ENCODE peak calls at places on chromosomes 12 and 14, in seven cellular contexts. L is IMR-90, R is cardiac muscle cell, E is left ventricle myocardium inferior, Z is suprapubic skin, D is heart left ventricle, X is endodermal cell. I is an unnamed sample.

GRCh38 chr12:69241444-69242092 is 2.2 kb downstream of the CPSF6 start:
- DNase-seq in D (no peak), L (peak), X (no peak), E (no peak), Z (no peak), R (no peak), I (no peak)

GRCh38 chr14:51202914-51203665 is 37.0 kb upstream of the TMX1 start:
- DNase-seq in Z (no peak), D (no peak), E (no peak), X (no peak), R (no peak), L (no peak), I (peak)

GRCh38 chr12:18431776-18432175 is 170.5 kb downstream of the PIK3C2G start:
- DNase-seq in X (no peak), L (no peak), E (no peak), R (no peak), D (no peak), Z (no peak), I (no peak)

GRCh38 chr14:31229009-31229408 is 21.4 kb upstream of the HECTD1 start:
- DNase-seq in Z (no peak), R (no peak), L (no peak), E (no peak), X (no peak), D (no peak), I (no peak)

GRCh38 chr12:64618953-64619590 is 8.8 kb downstream of the RASSF3 start:
- DNase-seq in R (no peak), L (peak), Z (no peak), D (no peak), X (peak), E (no peak), I (no peak)

GRCh38 chr12:131065279-131065678 is 111.6 kb downstream of the ADGRD1 start:
- DNase-seq in D (peak), X (peak), E (no peak), L (no peak), Z (no peak), R (no peak), I (no peak)

GRCh38 chr12:28536088-28536487 is 345.8 kb downstream of the CCDC91 start:
- DNase-seq in R (no peak), L (peak), E (no peak), D (no peak), Z (no peak), X (no peak), I (no peak)

GRCh38 chr12:114864688-114865685 is 181.0 kb upstream of the TBX3 start:
- DNase-seq in X (peak), E (no peak), Z (no peak), L (no peak), D (no peak), R (no peak), I (no peak)

GRCh38 chr12:130448044-130448821 is 110.5 kb downstream of the PIWIL1 start:
- DNase-seq in L (no peak), X (no peak), E (no peak), D (no peak), Z (no peak), R (no peak), I (no peak)

GRCh38 chr14:61471297-61471980 is 150.1 kb downstream of the PRKCH start:
- DNase-seq in X (no peak), D (no peak), E (no peak), Z (no peak), L (no peak), R (no peak), I (no peak)

GRCh38 chr12:89906824-89907223 is 198.2 kb upstream of the ATP2B1 start:
- DNase-seq in D (no peak), L (no peak), Z (no peak), R (no peak), X (no peak), E (no peak), I (no peak)

GRCh38 chr12:76030378-76031080 is 1.0 kb downstream of the PHLDA1 start:
- DNase-seq in E (peak), L (peak), D (peak), R (peak), X (no peak), Z (peak), I (no peak)

GRCh38 chr12:7017870-7018349 is 366 bp downstream of the LPCAT3 start:
- DNase-seq in D (no peak), X (no peak), L (peak), R (no peak), Z (peak), E (no peak), I (no peak)

GRCh38 chr12:17489452-17489851 is 600.5 kb downstream of the RERGL start:
- DNase-seq in R (no peak), Z (no peak), D (no peak), L (no peak), X (peak), E (no peak), I (no peak)

GRCh38 chr12:89529738-89530137 is 3.9 kb upstream of the POC1B start:
- DNase-seq in Z (no peak), X (no peak), D (no peak), R (peak), L (peak), E (no peak), I (no peak)

GRCh38 chr12:123471374-123472068 is 13.6 kb downstream of the SNRNP35 start:
- DNase-seq in L (peak), D (peak), E (peak), X (no peak), Z (no peak), R (no peak), I (no peak)

GRCh38 chr12:29309320-29309902 is 71.6 kb downstream of the ERGIC2 start:
- DNase-seq in Z (no peak), L (peak), R (peak), D (no peak), X (no peak), E (no peak), I (no peak)

GRCh38 chr12:1108276-1108675 is 117.3 kb downstream of the ERC1 start:
- DNase-seq in D (no peak), E (no peak), Z (no peak), L (no peak), X (no peak), R (no peak), I (no peak)

GRCh38 chr12:109460538-109460937 is 16.6 kb downstream of the KCTD10 start:
- DNase-seq in E (no peak), X (peak), L (no peak), D (no peak), Z (no peak), R (no peak), I (no peak)

GRCh38 chr14:33962016-33962415 is 11.1 kb upstream of the EGLN3 start:
- DNase-seq in Z (no peak), X (no peak), E (no peak), D (no peak), L (no peak), R (no peak), I (no peak)

GRCh38 chr14:75450381-75451276 is 22.8 kb downstream of the JDP2 start:
- DNase-seq in X (peak), R (no peak), L (peak), D (peak), E (peak), Z (peak), I (peak)

GRCh38 chr14:98886982-98887381 is 385.0 kb downstream of the BCL11B start:
- DNase-seq in L (no peak), D (no peak), R (no peak), Z (no peak), E (no peak), X (no peak), I (peak)

GRCh38 chr12:129564768-129565167 is 339.1 kb downstream of the TMEM132D start:
- DNase-seq in D (no peak), X (no peak), Z (no peak), L (no peak), E (no peak), R (no peak), I (no peak)

GRCh38 chr14:96162741-96163140 is 41.9 kb upstream of the BDKRB2 start:
- DNase-seq in L (peak), Z (peak), R (no peak), D (no peak), X (peak), E (no peak), I (no peak)

GRCh38 chr12:70691018-70691672 is 53.9 kb upstream of the PTPRB start:
- DNase-seq in R (no peak), D (no peak), L (peak), X (no peak), E (no peak), Z (no peak), I (no peak)

GRCh38 chr12:42237052-42237852 is 796 bp downstream of the YAF2 start:
- DNase-seq in X (peak), L (peak), D (peak), E (peak), Z (peak), R (peak), I (no peak)

GRCh38 chr12:116939734-116940133 is 29.0 kb downstream of the FBXW8 start:
- DNase-seq in D (peak), R (no peak), L (no peak), X (no peak), E (peak), Z (no peak), I (no peak)

GRCh38 chr12:13864081-13864673 is 117.2 kb downstream of the GRIN2B start:
- DNase-seq in Z (peak), E (peak), R (peak), D (peak), X (peak), L (peak), I (no peak)

GRCh38 chr12:71503579-71504470 is 64.2 kb downstream of the LGR5 start:
- DNase-seq in D (no peak), E (no peak), R (no peak), X (no peak), Z (no peak), L (no peak), I (no peak)

GRCh38 chr14:56816575-56817391 is 6.5 kb upstream of the OTX2 start:
- DNase-seq in Z (no peak), L (no peak), D (no peak), R (peak), X (peak), E (no peak), I (no peak)

GRCh38 chr12:84161296-84161695 is 751.3 kb downstream of the SLC6A15 start:
- DNase-seq in Z (no peak), R (no peak), D (no peak), L (no peak), E (no peak), X (no peak), I (no peak)

GRCh38 chr12:110227138-110227537 is 53.9 kb upstream of the ATP2A2 start:
- DNase-seq in E (no peak), R (no peak), D (no peak), X (no peak), Z (no peak), L (no peak), I (no peak)

GRCh38 chr12:87779858-87780498 is 249.2 kb downstream of the C12orf50 start:
- DNase-seq in Z (no peak), X (no peak), D (no peak), L (no peak), R (no peak), E (no peak), I (no peak)

GRCh38 chr14:99687284-99688209 is 3.4 kb downstream of the CYP46A1 start:
- DNase-seq in Z (no peak), E (no peak), R (peak), D (no peak), X (peak), L (no peak), I (no peak)

GRCh38 chr12:109840349-109841073 is 7.3 kb upstream of the TRPV4 start:
- DNase-seq in R (no peak), X (peak), E (no peak), Z (no peak), D (no peak), L (no peak), I (peak)

GRCh38 chr12:106235770-106236169 is 12.1 kb downstream of the CKAP4 start:
- DNase-seq in R (no peak), X (no peak), D (no peak), Z (no peak), L (no peak), E (no peak), I (no peak)
- H3K27ac ChIP-seq in R (no peak), X (no peak), D (no peak), Z (no peak), L (no peak), E (no peak), I (no peak)

GRCh38 chr12:132356686-132357622 is 27.6 kb upstream of the GALNT9 start:
- DNase-seq in X (peak), R (no peak), Z (no peak), E (peak), L (peak), D (no peak), I (peak)
- H3K4me3 ChIP-seq in X (no peak), R (no peak), Z (no peak), E (no peak), L (no peak), D (no peak), I (no peak)

DNA sequence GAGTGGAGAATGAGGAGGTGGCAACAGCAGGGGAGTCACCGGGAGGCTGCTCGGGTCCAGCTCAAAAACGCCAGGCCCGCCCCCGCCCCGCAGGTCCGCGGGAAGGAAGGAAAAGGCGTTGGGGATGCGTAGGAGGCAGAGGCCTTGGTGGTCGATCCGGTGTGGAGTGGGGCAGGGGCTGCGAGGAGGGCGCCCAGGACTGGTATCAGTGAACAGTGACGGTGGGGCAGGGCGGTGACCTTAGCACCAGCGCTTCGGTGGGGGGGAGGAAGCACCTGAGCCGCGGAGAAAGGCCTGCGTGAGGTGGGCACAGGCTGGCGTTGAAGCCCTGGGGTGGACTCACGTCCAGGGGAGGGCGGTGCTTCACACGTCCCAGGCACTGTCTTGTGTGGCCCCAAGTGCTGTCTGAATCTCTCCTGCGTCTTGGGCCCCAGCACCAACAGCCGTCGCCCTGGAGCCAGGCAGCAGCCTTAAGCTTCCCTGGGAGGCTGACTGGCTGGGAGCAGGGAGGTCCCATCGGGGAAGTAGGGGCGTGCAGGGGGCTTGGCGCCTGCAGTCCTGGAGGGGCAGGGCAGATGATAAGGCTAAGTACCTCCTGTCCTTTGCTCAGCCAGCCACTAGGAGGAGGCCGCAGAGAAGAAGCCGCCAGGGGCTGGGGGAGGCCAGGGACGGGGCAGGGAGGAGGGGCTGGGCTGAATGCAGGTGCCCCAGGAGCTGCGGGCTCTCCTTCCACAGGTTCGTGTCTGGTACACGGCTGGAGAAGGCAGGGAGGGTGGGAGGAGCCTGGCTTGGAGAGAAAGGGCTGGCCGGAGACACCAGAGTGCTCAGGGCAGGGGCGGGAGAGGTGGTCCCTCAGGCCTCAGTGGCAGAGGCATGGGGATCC is 26.5 kb downstream of the ZBTB42 start:
- DNase-seq in L (peak), E (no peak), X (peak), R (peak), D (peak), Z (no peak), I (peak)
- TF ChIP-seq CTCF in L (peak), E (peak), X (peak), R (peak), D (peak), Z (peak), I (peak)

DNA sequence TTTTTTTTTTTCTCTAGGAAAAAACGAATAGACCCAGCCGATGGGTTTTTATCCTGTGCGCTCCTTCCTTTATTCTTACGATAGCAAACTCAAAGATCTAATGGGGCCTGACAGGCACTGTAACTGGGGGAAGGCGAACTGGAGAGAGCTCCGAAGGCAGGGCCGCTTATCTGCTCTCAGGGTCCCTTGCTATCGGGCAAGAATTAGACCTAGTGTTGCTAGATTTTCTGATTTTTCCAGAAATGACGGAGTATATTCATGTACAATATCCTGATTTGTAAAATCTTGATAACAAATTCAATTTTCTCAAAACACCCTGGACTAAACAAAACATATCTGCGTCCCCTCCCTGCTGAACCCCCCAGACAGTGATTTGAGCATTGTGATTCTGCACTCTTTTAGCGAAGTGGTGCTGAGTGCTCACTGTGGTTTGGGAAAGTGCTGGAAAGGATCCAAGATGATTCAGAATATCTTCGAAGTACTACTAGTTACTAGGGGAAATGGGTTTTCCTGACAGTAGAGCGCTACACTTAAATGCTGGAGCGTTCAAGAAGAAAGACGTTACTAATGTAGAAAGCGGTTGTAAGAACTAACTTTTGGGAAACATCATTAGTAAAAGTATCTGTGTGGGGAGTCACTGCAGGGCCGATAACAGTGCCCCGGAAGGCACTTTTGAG is 685 bp upstream of the STXBP6 start:
- DNase-seq in D (no peak), Z (no peak), X (no peak), E (no peak), R (peak), L (peak), I (no peak)
- H3K27ac ChIP-seq in D (peak), Z (peak), X (no peak), E (peak), R (no peak), L (no peak), I (no peak)

GRCh38 chr14:105774001-105774400 is 247.6 kb downstream of the TMEM121 start:
- DNase-seq in E (no peak), R (no peak), Z (no peak), X (no peak), D (no peak), L (no peak), I (no peak)
- H3K4me3 ChIP-seq in E (no peak), R (no peak), Z (no peak), X (no peak), D (no peak), L (no peak), I (no peak)

DNA sequence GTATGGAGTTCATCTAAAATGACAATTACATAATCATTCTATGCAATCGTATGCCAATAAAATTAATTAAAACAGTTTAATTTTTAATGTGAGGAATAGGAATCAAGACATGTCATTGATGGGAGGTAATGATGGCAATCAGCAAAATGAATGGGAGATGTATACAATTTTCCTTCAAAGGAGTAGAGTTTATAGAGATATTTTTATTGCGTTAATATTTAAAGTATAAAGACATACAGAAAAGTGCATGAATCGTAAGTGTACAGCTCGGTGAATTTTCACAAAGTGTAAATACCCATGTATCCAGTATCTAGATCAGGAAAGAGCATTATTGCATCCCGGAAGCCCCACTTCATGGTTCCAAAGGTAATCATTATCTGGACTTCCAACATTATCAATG is 1.2 kb downstream of the MIPOL1 start:
- DNase-seq in E (no peak), R (no peak), L (no peak), Z (no peak), X (no peak), D (no peak), I (no peak)
- TF ChIP-seq CTCF in E (no peak), R (no peak), L (no peak), Z (no peak), X (no peak), D (no peak), I (no peak)

DNA sequence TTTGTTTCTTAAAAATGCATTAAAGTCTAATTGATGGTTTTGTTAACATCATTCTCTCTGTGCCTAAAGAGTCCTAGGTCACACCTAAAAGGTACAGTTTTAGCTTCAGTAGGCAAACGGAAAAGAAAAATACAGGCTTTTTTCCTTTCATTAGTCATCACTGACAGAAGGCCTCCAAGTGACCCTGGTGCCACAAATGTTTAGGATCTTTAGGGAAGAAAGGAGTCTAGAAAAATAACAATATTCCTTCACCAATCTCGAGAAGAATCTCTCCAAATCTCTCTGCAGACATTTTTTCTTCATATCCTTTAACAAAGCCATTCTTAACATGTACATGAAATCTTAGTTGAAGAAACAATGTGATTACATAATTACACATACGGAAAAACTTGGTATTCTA is 2.0 kb downstream of the DENND5B start:
- DNase-seq in D (no peak), E (no peak), R (no peak), X (no peak), L (no peak), Z (no peak), I (no peak)
- H3K27ac ChIP-seq in D (peak), E (peak), R (peak), X (no peak), L (no peak), Z (peak), I (peak)